ENCODE peak calls at places on chromosome 2, in nine cellular contexts. Z is psoas muscle, P is transverse colon, J is endothelial cell of umbilical vein, X is uterus, Q is fibroblast of lung, D is neural progenitor cell, H is AG04449, I is BJ. E is an unnamed sample.

GRCh38 chr2:175890636-175891242 is 111.3 kb downstream of the LNPK start:
- DNase-seq in Z (no peak), P (no peak), J (no peak), X (no peak), Q (no peak), D (no peak), H (no peak), I (no peak), E (no peak)

GRCh38 chr2:196591621-196592022 is 47.9 kb upstream of the CCDC150 start:
- DNase-seq in Z (no peak), P (no peak), J (no peak), X (no peak), Q (no peak), D (no peak), H (no peak), I (no peak), E (no peak)

GRCh38 chr2:84888401-84889276 is 7.8 kb upstream of the TRABD2A start:
- DNase-seq in Z (no peak), P (peak), J (no peak), X (no peak), Q (peak), D (no peak), H (no peak), I (no peak), E (peak)

GRCh38 chr2:95669441-95669994 is 77.7 kb downstream of the TRIM43 start:
- DNase-seq in Z (no peak), P (no peak), J (no peak), X (no peak), Q (no peak), D (no peak), H (no peak), I (no peak), E (no peak)

GRCh38 chr2:85066006-85066405 is 67.2 kb upstream of the TCF7L1 start:
- DNase-seq in Z (no peak), P (no peak), J (no peak), X (no peak), Q (no peak), D (no peak), H (no peak), I (no peak), E (no peak)

GRCh38 chr2:222424281-222424728 is at the start of gene SGPP2:
- DNase-seq in Z (no peak), P (peak), J (no peak), X (no peak), Q (no peak), D (peak), H (no peak), I (no peak), E (peak)

GRCh38 chr2:205734436-205734835 is 52.1 kb downstream of the NRP2 start:
- DNase-seq in Z (no peak), P (no peak), J (peak), X (peak), Q (peak), D (peak), H (peak), I (no peak), E (no peak)

GRCh38 chr2:211455225-211455841 is 898.9 kb downstream of the CPS1 start:
- DNase-seq in Z (no peak), P (peak), J (peak), X (no peak), Q (peak), D (peak), H (no peak), I (no peak), E (peak)

GRCh38 chr2:173860082-173860481 is 105.1 kb downstream of the SP3 start:
- DNase-seq in Z (no peak), P (no peak), J (no peak), X (no peak), Q (no peak), D (no peak), H (no peak), I (no peak), E (no peak)

GRCh38 chr2:18356676-18357075 is 203.8 kb downstream of the RDH14 start:
- DNase-seq in Z (no peak), P (no peak), J (peak), X (no peak), Q (peak), D (no peak), H (no peak), I (no peak), E (no peak)

GRCh38 chr2:39606585-39606984 is 59.1 kb upstream of the TMEM178A start:
- DNase-seq in Z (no peak), P (no peak), J (no peak), X (no peak), Q (no peak), D (peak), H (no peak), I (no peak), E (no peak)

GRCh38 chr2:39380525-39381150 is 56.4 kb downstream of the MAP4K3 start:
- DNase-seq in Z (no peak), P (no peak), J (peak), X (no peak), Q (peak), D (no peak), H (no peak), I (no peak), E (no peak)

GRCh38 chr2:168530980-168531379 is 74.9 kb downstream of the CERS6 start:
- DNase-seq in Z (no peak), P (no peak), J (no peak), X (no peak), Q (peak), D (no peak), H (no peak), I (no peak), E (no peak)

GRCh38 chr2:117091026-117091425 is 723.5 kb upstream of the DDX18 start:
- DNase-seq in Z (no peak), P (no peak), J (no peak), X (no peak), Q (no peak), D (no peak), H (no peak), I (no peak), E (no peak)

GRCh38 chr2:226797289-226797988 is 2.2 kb downstream of the IRS1 start:
- DNase-seq in Z (peak), P (peak), J (no peak), X (peak), Q (peak), D (no peak), H (no peak), I (no peak), E (peak)
- H3K4me3 ChIP-seq in Z (peak), P (peak), J (no peak), X (peak), Q (peak), D (no peak), H (peak), I (peak), E (peak)

DNA sequence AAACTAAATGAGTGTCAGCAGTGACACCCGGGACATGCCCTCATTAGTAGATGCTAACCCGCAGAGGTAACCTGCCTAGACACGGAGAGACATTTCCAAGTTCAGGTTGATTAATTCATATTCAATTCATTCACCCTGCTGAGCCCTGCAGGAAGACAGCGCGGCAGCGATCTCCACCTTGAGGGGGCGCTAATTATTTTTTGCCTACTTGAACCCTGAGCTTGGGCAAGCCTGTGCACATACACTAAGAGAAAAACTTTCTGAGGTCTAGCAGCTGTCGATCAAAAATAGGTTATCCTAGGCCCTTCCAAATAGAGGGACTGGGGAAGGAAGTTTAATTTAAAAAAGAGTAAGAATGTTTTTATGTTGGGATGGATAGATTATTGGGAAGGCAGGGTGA is 1.3 kb upstream of the LYPD6 start:
- DNase-seq in Z (no peak), P (no peak), J (peak), X (no peak), Q (peak), D (no peak), H (no peak), I (no peak), E (peak)
- TF ChIP-seq CTCF in Z (peak), P (peak), J (peak), X (no peak), Q (peak), D (peak), H (peak), I (peak), E (peak)

DNA sequence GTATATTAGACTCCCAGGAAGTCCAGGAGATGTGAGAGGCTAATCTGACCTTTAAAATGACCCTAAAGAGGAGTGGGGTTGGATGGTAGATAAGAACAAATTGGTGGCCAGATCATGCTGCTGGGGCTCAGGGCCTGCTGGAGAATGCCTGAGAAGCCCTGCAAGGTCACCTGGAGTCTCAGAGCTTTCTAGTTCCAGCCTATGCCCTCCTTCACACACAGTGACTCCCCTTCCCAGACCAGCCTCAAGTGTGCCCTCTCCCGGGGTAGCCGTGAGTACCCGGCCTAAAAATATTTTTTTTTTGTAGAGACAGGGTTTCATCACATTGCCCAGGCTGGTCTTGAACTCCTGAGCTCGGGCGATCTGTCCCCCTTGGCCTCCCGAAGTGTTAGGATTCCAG is 44.2 kb upstream of the FZD5 start:
- DNase-seq in Z (no peak), P (no peak), J (no peak), X (no peak), Q (no peak), D (peak), H (no peak), I (no peak), E (no peak)
- H3K4me3 ChIP-seq in Z (no peak), P (no peak), J (no peak), X (no peak), Q (no peak), D (peak), H (no peak), I (no peak), E (no peak)

DNA sequence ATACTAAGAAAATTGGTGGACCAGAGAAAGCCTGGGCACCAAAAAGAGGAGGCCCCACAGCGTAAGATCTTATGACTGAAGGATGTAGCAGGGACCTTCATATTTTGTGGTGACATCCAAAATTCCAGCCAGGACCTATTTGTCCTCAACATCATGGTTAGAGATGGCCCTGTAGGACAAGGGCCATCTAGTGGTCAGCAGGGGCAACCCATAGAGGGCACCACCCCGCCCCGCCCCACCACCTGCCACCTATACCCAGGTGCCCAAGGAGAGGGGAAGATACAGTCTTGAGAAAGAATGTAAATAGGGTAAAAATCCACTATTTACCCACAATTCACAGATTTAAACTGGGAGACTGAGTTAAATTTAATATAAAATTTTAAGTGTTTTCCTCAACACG is 59.6 kb upstream of the TMEM163 start:
- DNase-seq in Z (no peak), P (no peak), J (no peak), X (no peak), Q (no peak), D (peak), H (no peak), I (no peak), E (no peak)
- TF ChIP-seq CTCF in Z (no peak), P (no peak), J (peak), X (no peak), Q (no peak), D (peak), H (no peak), I (no peak), E (no peak)

DNA sequence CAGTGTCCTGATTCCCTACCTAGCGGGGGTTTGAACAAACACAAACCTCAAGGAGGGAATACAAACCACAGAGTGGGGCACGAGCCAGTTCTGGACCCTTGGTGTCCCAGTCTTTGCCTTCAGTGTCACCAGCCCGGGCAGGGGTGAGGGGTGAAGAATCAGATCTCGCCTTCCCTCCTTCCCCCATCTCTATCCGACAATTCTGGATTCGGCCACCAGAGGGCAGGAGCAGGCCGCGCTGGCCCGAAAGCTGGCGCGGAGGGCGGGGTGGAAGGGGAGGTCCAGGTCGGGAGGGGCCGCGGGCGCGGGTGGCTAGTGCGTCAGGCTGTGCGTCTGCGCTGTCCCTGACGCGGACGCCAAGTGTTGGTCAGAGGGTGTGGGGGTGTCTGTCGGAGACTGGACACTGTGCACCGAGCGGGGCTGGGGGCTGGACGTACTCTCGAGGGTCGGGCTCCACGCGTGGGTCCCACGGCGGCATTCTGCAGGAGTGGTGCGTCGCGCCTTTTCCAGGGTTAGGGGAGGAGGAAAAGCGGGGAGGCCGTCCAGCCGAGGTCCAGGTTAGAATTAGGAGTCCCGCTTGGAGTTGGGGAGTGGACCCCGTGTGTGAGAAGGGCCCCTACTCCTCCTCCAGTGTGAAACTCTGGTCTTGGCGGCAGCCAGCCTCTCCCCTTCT is 2.9 kb upstream of the CRYBA2 start:
- DNase-seq in Z (peak), P (peak), J (peak), X (peak), Q (peak), D (peak), H (no peak), I (no peak), E (peak)
- H3K4me3 ChIP-seq in Z (peak), P (no peak), J (no peak), X (no peak), Q (no peak), D (peak), H (peak), I (peak), E (peak)

DNA sequence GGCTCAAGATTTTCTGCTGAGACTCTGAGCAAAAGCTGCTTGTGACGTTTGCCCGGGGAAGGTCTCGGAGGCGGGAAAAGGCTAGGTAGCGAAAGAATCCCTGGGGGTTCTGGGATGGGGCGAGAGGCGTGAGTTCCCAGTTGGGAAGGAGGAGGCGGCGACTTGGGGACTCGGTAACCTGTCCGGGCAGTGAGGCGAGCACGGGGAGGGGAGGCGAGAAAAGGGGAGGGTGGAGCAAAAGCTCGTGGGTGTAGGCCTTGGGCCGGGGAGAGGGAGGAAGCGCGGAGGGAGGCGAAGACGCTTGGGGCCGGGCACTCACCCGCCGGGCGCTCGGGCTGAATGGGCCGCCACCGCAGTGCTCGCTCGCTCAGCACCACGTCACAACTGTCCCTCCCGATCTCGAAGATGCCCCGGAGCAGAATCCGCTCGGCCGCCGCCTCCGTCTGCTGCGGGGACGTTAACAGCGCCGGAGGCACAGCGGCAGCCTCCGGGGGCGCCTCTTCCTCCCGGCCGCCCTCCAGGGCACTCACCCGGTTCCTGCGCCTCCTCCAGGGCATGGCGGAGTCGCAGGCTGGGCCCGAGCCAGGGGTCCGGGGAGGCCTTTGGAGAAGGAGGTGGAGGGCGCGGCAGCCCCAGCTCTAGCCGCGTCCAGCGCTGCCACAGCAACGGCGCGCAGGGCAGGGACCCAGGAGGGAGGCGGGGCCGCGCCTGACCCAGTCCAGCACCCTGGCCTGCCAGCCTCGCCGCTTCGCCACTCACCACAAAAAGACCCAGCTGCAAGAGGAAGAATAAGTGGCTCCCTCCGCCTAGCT is at the start of gene CERKL:
- DNase-seq in Z (peak), P (peak), J (no peak), X (no peak), Q (peak), D (peak), H (no peak), I (no peak), E (peak)
- TF ChIP-seq CTCF in Z (no peak), P (no peak), J (no peak), X (no peak), Q (no peak), D (peak), H (peak), I (peak), E (no peak)